ENCODE peak calls at places on chromosome 11, in five cellular contexts. D is transverse colon, F is prostate gland, P is vagina, Z is HCT116. S is an unnamed sample.

GRCh38 chr11:18361154-18361553 is 33.2 kb upstream of the LDHA start:
- DNase-seq in D (no peak), F (no peak), P (no peak), Z (no peak), S (no peak)

GRCh38 chr11:2927851-2928604 is 1.2 kb downstream of the PHLDA2 start:
- DNase-seq in D (peak; percentile 64), F (no peak), P (no peak), Z (no peak), S (no peak)

GRCh38 chr11:77517753-77518152 is 43.9 kb upstream of the PAK1 start:
- DNase-seq in D (no peak), F (no peak), P (no peak), Z (no peak), S (no peak)

GRCh38 chr11:88692306-88692705 is 354.8 kb upstream of the CTSC start:
- DNase-seq in D (no peak), F (no peak), P (no peak), Z (no peak), S (no peak)

GRCh38 chr11:42770444-42771065 is 541.2 kb upstream of the API5 start:
- DNase-seq in D (peak; percentile 7), F (no peak), P (no peak), Z (no peak), S (peak; percentile 8)

GRCh38 chr11:60860943-60861342 is 5.2 kb upstream of the PTGDR2 start:
- DNase-seq in D (no peak), F (no peak), P (no peak), Z (no peak), S (no peak)

GRCh38 chr11:70111269-70112016 is 33.3 kb downstream of the ANO1 start:
- DNase-seq in D (peak; percentile 48), F (peak; percentile 43), P (no peak), Z (no peak), S (no peak)

GRCh38 chr11:84720706-84721402 is 906.3 kb downstream of the DLG2 start:
- DNase-seq in D (peak; percentile 12), F (no peak), P (no peak), Z (no peak), S (no peak)

GRCh38 chr11:9529333-9529648 is 44.2 kb upstream of the WEE1 start:
- DNase-seq in D (peak; percentile 67), F (no peak), P (no peak), Z (no peak), S (no peak)

GRCh38 chr11:47716692-47717091 is 1.5 kb upstream of the AGBL2 start:
- DNase-seq in D (no peak), F (no peak), P (no peak), Z (no peak), S (no peak)

GRCh38 chr11:98566978-98567377 is 453.8 kb upstream of the CNTN5 start:
- DNase-seq in D (no peak), F (no peak), P (no peak), Z (no peak), S (no peak)

GRCh38 chr11:95788921-95789505 is 569 bp downstream of the FAM76B start:
- DNase-seq in D (peak; percentile 13), F (peak; percentile 6), P (peak; percentile 88), Z (no peak), S (no peak)

GRCh38 chr11:23288001-23288783 is 427.9 kb upstream of the CCDC179 start:
- DNase-seq in D (no peak), F (no peak), P (no peak), Z (no peak), S (no peak)

GRCh38 chr11:121420398-121420797 is 31.7 kb upstream of the SORL1 start:
- DNase-seq in D (no peak), F (no peak), P (no peak), Z (no peak), S (no peak)

GRCh38 chr11:11993814-11994213 is 14.6 kb downstream of the DKK3 start:
- DNase-seq in D (no peak), F (peak; percentile 53), P (no peak), Z (peak; percentile 53), S (no peak)

GRCh38 chr11:57568330-57568766 is 876 bp upstream of the UBE2L6 start:
- DNase-seq in D (no peak), F (no peak), P (no peak), Z (peak; percentile 56), S (peak; percentile 47)

GRCh38 chr11:121207485-121208115 is 85.0 kb upstream of the SC5D start:
- DNase-seq in D (no peak), F (no peak), P (no peak), Z (no peak), S (no peak)

GRCh38 chr11:123103326-123103980 is 41.5 kb upstream of the HSPA8 start:
- DNase-seq in D (peak; percentile 30), F (no peak), P (no peak), Z (peak; percentile 60), S (peak; percentile 59)

GRCh38 chr11:17421781-17422180 is 33.3 kb upstream of the KCNJ11 start:
- DNase-seq in D (no peak), F (no peak), P (no peak), Z (no peak), S (no peak)

GRCh38 chr11:67072295-67072694 is 15.6 kb downstream of the RHOD start:
- DNase-seq in D (no peak), F (no peak), P (no peak), Z (no peak), S (no peak)

GRCh38 chr11:96306933-96307747 is 35.9 kb downstream of the MAML2 start:
- DNase-seq in D (peak; percentile 90), F (peak; percentile 86), P (no peak), Z (peak; percentile 95), S (peak; percentile 95)

GRCh38 chr11:55655096-55655495 is 6.9 kb upstream of the OR4C6 start:
- DNase-seq in D (no peak), F (no peak), P (no peak), Z (no peak), S (no peak)

GRCh38 chr11:34594603-34595002 is 26.3 kb upstream of the EHF start:
- DNase-seq in D (no peak), F (no peak), P (no peak), Z (no peak), S (no peak)

GRCh38 chr11:10592331-10592730 is 23.9 kb upstream of the LYVE1 start:
- DNase-seq in D (no peak), F (no peak), P (no peak), Z (peak; percentile 26), S (no peak)

GRCh38 chr11:15638386-15638787 is 523.7 kb downstream of the INSC start:
- DNase-seq in D (no peak), F (no peak), P (no peak), Z (no peak), S (no peak)

GRCh38 chr11:2940930-2941821 is 12.0 kb upstream of the PHLDA2 start:
- DNase-seq in D (peak; percentile 70), F (no peak), P (no peak), Z (no peak), S (no peak)

GRCh38 chr11:11390068-11390775 is 37.2 kb upstream of the CSNK2A3 start:
- DNase-seq in D (no peak), F (no peak), P (no peak), Z (no peak), S (no peak)

GRCh38 chr11:2825886-2826678 is 59.5 kb downstream of the CDKN1C start:
- DNase-seq in D (peak; percentile 63), F (peak; percentile 82), P (peak; percentile 98), Z (no peak), S (no peak)

GRCh38 chr11:116895053-116895757 is 57.8 kb upstream of the APOA1 start:
- DNase-seq in D (peak; percentile 15), F (no peak), P (no peak), Z (no peak), S (no peak)

GRCh38 chr11:16606784-16607674 is 131.4 kb upstream of the C11orf58 start:
- DNase-seq in D (peak; percentile 16), F (peak; percentile 14), P (no peak), Z (no peak), S (no peak)

GRCh38 chr11:20035701-20036601 is 124.3 kb downstream of the DBX1 start:
- DNase-seq in D (no peak), F (no peak), P (no peak), Z (no peak), S (peak; percentile 80)

GRCh38 chr11:126485021-126485781 is 129.7 kb downstream of the ST3GAL4 start:
- DNase-seq in D (no peak), F (no peak), P (no peak), Z (no peak), S (no peak)

GRCh38 chr11:134819026-134819425 is 407.0 kb upstream of the B3GAT1 start:
- DNase-seq in D (no peak), F (no peak), P (no peak), Z (no peak), S (no peak)

GRCh38 chr11:21774212-21774611 is 418.7 kb upstream of the ANO5 start:
- DNase-seq in D (no peak), F (no peak), P (no peak), Z (no peak), S (no peak)

GRCh38 chr11:65559535-65559934 is 1.4 kb upstream of the LTBP3 start:
- DNase-seq in D (no peak), F (no peak), P (no peak), Z (no peak), S (no peak)
- H3K4me3 ChIP-seq in D (no peak overlapping the region), F (no peak overlapping the region), P (no peak overlapping the region), Z (peak overlapping the region; percentile 64), S (no peak overlapping the region)

GRCh38 chr11:104918113-104918824 is 20.0 kb upstream of the CASP12 start:
- DNase-seq in D (no peak), F (no peak), P (no peak), Z (no peak), S (peak; percentile 7)
- TF ChIP-seq POLR2AphosphoS5 in D (peak; percentile 44), F (peak; percentile 34), P (no peak), Z (no peak), S (no peak)

GRCh38 chr11:13388741-13389140 is 74.3 kb downstream of the BTBD10 start:
- DNase-seq in D (no peak), F (no peak), P (no peak), Z (no peak), S (no peak)

GRCh38 chr11:13382751-13383150 is 80.3 kb downstream of the BTBD10 start:
- DNase-seq in D (no peak), F (no peak), P (no peak), Z (no peak), S (no peak)

GRCh38 chr11:13380731-13381130 is 82.3 kb downstream of the BTBD10 start:
- DNase-seq in D (no peak), F (no peak), P (no peak), Z (no peak), S (no peak)

GRCh38 chr11:13386567-13386966 is 76.5 kb downstream of the BTBD10 start:
- DNase-seq in D (peak; percentile 65), F (no peak), P (no peak), Z (no peak), S (no peak)

DNA sequence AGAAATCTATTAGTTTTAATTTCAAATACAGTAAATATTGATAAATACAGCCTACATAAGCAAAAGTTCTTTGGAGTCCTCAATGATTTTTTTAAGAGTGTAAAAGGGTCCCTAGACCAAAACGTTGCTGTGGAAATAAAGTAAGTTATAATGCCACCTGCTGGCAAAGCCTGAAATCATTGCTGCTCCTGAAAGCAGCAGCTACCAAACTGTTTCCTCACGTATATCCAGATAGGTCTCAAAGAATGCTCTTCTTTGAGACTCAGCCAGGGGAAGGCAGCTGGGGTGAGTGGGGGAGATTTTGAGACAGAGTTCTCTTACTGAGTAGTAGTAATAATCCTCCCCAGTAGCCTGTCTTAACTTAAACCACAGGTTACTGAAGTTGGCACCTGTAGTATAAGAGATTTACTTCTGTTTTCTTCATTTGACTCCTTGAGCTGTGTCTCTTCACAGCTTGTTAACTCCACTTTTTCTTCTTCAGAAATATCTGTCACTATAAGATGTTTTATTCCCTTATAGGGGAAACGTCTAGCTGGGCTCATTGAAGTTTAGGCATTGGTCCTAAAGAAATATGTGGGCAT is 78.1 kb downstream of the BTBD10 start:
- DNase-seq in D (peak; percentile 28), F (no peak), P (no peak), Z (peak; percentile 23), S (peak; percentile 15)
- H3K36me3 ChIP-seq in D (no peaks in the 10 kb centered on the region), F (no peaks in the 10 kb centered on the region), P (no peaks in the 10 kb centered on the region), Z (no peaks in the 10 kb centered on the region), S (peaks cover 10% of the 10 kb centered on the region)

GRCh38 chr11:75667268-75667830 is 1.5 kb downstream of the MAP6 start:
- DNase-seq in D (peak; percentile 9), F (peak; percentile 20), P (no peak), Z (no peak), S (no peak)
- H3K4me3 ChIP-seq in D (peak overlapping the region; percentile 43), F (peak overlapping the region; percentile 49), P (peak overlapping the region; percentile 73), Z (no peak overlapping the region), S (peak overlapping the region; percentile 34)